ENCODE peak calls at places on chromosome 9, in ten cellular contexts. P is H1, B is IMR-90, H is endothelial cell of umbilical vein, M is HCT116, R is uterus, Q is breast epithelium, A is Peyer's patch, Y is heart left ventricle, E is body of pancreas. I is an unnamed sample. For H3K4me1, the result is how much of the 10 kb centered on the place peaks cover.

GRCh38 chr9:127741831-127742434 is 6.8 kb upstream of the TOR2A start:
- DNase-seq in R (peak), M (peak), Y (peak), P (peak), A (peak), H (no peak), B (no peak), Q (no peak), E (peak), I (peak)

GRCh38 chr9:86944974-86945867 is 2.1 kb downstream of the GAS1 start:
- DNase-seq in Q (no peak), P (peak), A (no peak), M (no peak), E (peak), H (no peak), Y (peak), R (peak), B (peak), I (no peak)

GRCh38 chr9:109253637-109254284 is 67.1 kb downstream of the EPB41L4B start:
- DNase-seq in Q (peak), A (no peak), Y (no peak), P (no peak), E (peak), R (no peak), M (peak), B (peak), H (no peak), I (no peak)

GRCh38 chr9:68894502-68894901 is 119.4 kb downstream of the PRKACG start:
- DNase-seq in R (no peak), B (no peak), Q (no peak), P (no peak), E (no peak), A (no peak), M (no peak), H (peak), Y (no peak), I (no peak)

GRCh38 chr9:132351404-132352050 is 3.3 kb downstream of the SETX start:
- DNase-seq in P (no peak), A (no peak), Y (no peak), R (no peak), H (no peak), E (no peak), B (no peak), M (no peak), Q (no peak), I (no peak)

GRCh38 chr9:107542814-107543213 is 53.2 kb upstream of the KLF4 start:
- DNase-seq in A (no peak), B (no peak), M (no peak), Q (no peak), R (no peak), H (no peak), P (no peak), E (no peak), Y (no peak), I (no peak)

GRCh38 chr9:136847827-136848392 is 1.3 kb upstream of the PHPT1 start:
- DNase-seq in B (peak), A (peak), H (peak), Q (peak), Y (peak), E (peak), R (peak), P (peak), M (peak), I (no peak)

GRCh38 chr9:135241381-135242380 is 154.2 kb downstream of the OLFM1 start:
- DNase-seq in A (no peak), M (no peak), B (no peak), Y (peak), Q (no peak), E (no peak), H (no peak), R (no peak), P (no peak), I (no peak)

GRCh38 chr9:130327781-130328348 is 62.3 kb downstream of the HMCN2 start:
- DNase-seq in E (no peak), P (no peak), Y (peak), Q (peak), R (peak), H (no peak), A (peak), M (no peak), B (peak), I (peak)

GRCh38 chr9:81999806-82000205 is 11.2 kb downstream of the SPATA31D1 start:
- DNase-seq in B (no peak), Q (no peak), R (no peak), M (no peak), Y (no peak), A (no peak), H (no peak), E (peak), P (no peak), I (no peak)

GRCh38 chr9:35859310-35859994 is 10.7 kb downstream of the OR13J1 start:
- DNase-seq in R (no peak), Y (peak), M (no peak), P (peak), Q (no peak), H (no peak), A (no peak), B (peak), E (no peak), I (no peak)

GRCh38 chr9:124040186-124040920 is 28.8 kb downstream of the LHX2 start:
- DNase-seq in Q (no peak), M (no peak), B (peak), R (no peak), H (no peak), E (no peak), P (no peak), Y (no peak), A (no peak), I (no peak)

GRCh38 chr9:35868972-35869371 is 1.2 kb downstream of the OR13J1 start:
- DNase-seq in P (peak), R (no peak), H (no peak), M (no peak), B (no peak), E (no peak), Q (no peak), A (no peak), Y (no peak), I (no peak)

GRCh38 chr9:131529597-131530545 is 1.2 kb downstream of the UCK1 start:
- DNase-seq in A (no peak), Y (no peak), M (no peak), B (no peak), R (no peak), H (no peak), P (no peak), E (no peak), Q (no peak), I (no peak)

DNA sequence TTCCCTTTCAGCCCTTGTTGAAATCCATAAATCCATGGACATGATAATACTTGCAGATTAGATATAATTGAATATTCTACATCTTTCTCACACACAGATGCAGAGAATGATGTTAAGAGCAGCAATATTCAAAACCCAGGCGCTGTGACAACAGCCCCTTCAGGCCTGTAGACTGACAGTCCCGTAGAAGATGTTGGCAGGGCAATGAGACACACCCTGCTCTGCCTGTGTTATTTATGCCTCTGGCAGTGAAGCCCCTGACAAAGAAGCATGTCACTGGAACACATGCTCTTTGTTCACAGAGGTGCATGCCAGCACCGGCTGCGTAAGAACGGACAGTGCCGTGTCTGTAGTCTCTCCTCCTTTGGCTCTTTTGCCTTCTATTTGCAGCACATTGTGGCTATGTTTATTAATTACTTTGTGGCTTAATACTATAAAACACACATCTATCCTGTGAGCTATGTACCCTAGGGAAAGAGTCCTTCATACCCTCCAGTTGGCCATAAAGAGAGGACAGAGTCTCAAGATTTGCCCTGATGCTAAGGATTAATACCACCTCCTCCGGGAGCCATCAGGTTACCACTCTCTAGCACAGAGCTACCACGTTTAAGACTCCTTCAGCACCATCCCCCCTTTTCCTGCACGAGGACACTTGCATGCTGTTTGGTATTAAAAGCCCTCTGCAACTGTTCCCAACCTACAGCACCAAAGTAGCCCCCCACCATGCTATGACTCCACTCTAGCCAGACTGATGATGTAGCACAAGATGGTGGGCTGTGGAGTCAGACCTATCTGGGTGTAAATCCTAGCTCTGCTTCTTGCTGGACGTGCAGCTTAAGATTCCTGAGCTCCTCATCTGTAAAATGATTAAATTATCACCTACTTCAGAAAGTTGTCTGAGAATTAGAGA is 2.0 kb upstream of the ANP32B start:
- DNase-seq in Y (peak), H (no peak), P (no peak), M (no peak), R (peak), Q (peak), B (no peak), A (no peak), E (no peak), I (no peak)
- TF ChIP-seq POLR2A in Y (no peak), H (no peak), P (no peak), M (no peak), R (no peak), Q (no peak), B (no peak), A (no peak), E (no peak), I (no peak)

GRCh38 chr9:111036946-111037743 is 1.1 kb downstream of the LPAR1 start:
- DNase-seq in E (no peak), Q (no peak), M (peak), A (no peak), R (no peak), P (no peak), H (no peak), Y (no peak), B (peak), I (no peak)
- H3K4me3 ChIP-seq in E (peak), Q (peak), M (peak), A (peak), R (peak), P (peak), H (peak), Y (peak), B (peak), I (peak)

GRCh38 chr9:15299374-15299939 is 7.6 kb downstream of the TTC39B start:
- DNase-seq in B (no peak), A (peak), H (no peak), E (no peak), P (peak), Y (no peak), M (no peak), R (no peak), Q (no peak), I (no peak)
- H3K4me1 ChIP-seq in B (under half), A (under half), H (under half), E (under half), P (under half), Y (under half), M (under half), R (under half), Q (under half), I (under half)

DNA sequence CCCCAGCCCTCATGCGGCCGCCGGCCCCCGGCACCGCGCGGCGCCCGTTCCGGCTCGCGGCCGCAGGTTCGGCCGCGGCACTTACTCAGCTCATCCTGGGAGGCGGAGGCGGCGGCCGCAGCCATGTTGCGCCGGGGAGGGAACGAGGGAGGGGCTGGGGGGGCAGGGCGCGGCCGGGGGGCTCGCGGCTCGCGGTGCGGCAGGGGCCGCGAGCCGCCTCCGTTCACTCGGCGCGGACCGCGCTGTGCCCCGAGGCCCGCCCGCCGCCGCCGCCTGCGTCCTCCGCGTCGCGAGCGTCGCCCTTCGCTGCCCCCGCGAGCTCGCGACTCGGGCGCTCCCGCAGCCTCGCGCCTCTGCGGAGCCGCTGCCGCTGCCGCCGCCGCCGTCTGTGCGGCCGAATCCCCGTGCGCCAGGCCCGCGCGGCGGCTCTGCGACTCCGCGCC is 743 bp downstream of the ECPAS start:
- DNase-seq in H (no peak), Y (no peak), A (no peak), B (no peak), E (no peak), Q (no peak), M (no peak), R (no peak), P (no peak), I (peak)
- TF ChIP-seq POLR2A in H (no peak), Y (no peak), A (no peak), B (peak), E (no peak), Q (no peak), M (peak), R (peak), P (no peak), I (no peak)

GRCh38 chr9:6214903-6215302 is 704 bp upstream of the IL33 start:
- DNase-seq in P (no peak), Y (no peak), M (no peak), E (no peak), H (peak), Q (no peak), A (no peak), R (no peak), B (peak), I (no peak)
- H3K4me3 ChIP-seq in P (no peak), Y (no peak), M (no peak), E (no peak), H (no peak), Q (no peak), A (no peak), R (no peak), B (no peak), I (no peak)

DNA sequence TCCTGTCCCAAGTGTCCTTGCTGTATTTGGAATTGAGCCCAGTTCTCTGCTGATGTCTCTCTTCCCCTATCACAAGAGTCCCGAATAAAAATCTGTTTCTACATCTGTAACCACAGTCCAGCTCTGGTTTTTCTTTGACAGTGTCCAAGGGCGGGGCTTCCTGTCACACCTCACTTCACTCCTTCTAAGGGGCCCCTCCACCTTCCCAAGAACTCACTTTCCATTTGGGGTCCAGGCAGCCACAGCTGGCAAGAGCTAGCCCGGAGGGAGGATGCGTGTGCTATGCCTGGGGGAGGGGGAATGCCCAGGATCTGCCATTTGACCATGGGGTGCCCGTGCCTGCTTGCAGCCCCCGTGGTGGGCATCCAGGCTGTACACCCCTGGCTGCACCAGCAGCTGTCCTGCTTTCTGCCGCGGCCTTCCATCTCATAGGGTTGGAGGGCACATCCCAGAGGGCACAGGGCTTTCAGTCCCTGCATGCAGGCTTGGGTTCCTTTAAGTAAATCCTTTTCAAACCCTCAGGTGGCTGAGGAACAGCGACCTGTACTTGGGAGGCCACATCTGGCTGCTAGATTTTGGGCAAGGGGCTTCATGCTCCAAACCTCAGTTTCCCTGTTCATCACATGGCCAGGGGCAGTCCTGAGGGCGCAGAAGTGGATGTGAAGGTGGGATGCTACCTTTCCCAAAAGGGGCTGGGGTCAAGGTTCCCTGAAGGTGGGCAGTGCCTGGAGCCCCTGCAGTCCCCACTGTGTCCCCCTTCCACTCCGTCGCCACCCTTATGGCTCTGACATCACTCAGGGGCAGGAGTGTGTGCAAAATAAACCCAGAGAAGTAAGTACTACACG is 2.3 kb upstream of the CARD19 start:
- DNase-seq in R (no peak), E (no peak), H (no peak), P (no peak), B (no peak), Y (no peak), Q (no peak), A (peak), M (no peak), I (peak)
- H3K4me1 ChIP-seq in R (under half), E (under half), H (under half), P (under half), B (under half), Y (under half), Q (under half), A (under half), M (half or more), I (under half)

GRCh38 chr9:6412572-6413364 is at the start of gene UHRF2:
- DNase-seq in Y (peak), Q (peak), A (peak), M (peak), B (peak), H (peak), P (peak), E (peak), R (peak), I (peak)
- TF ChIP-seq POLR2A in Y (peak), Q (peak), A (peak), M (peak), B (peak), H (peak), P (peak), E (peak), R (peak), I (peak)